ENCODE peak calls at places on chromosomes 16 and 17, in six cellular contexts. O is A549, E is IMR-90, D is HepG2, W is K562, K is GM12878. F is an unnamed sample.

GRCh38 chr17:29180051-29180787 is at the start of gene MYO18A:
- DNase-seq in O (peak), E (peak), D (peak), W (peak), K (no peak), F (peak)

GRCh38 chr16:66904846-66905632 is 13.6 kb downstream of the CDH16 start:
- DNase-seq in O (no peak), E (peak), D (peak), W (no peak), K (no peak), F (peak)

GRCh38 chr17:74045608-74046007 is 157.9 kb upstream of the RPL38 start:
- DNase-seq in O (no peak), E (no peak), D (no peak), W (no peak), K (no peak), F (no peak)

GRCh38 chr16:30837904-30838303 is 50.9 kb upstream of the ZNF629 start:
- DNase-seq in O (no peak), E (peak), D (no peak), W (no peak), K (no peak), F (no peak)

GRCh38 chr16:86928517-86929148 is 350.3 kb downstream of the FOXL1 start:
- DNase-seq in O (no peak), E (no peak), D (no peak), W (no peak), K (no peak), F (no peak)

GRCh38 chr17:9465216-9465921 is 110.3 kb downstream of the STX8 start:
- DNase-seq in O (no peak), E (peak), D (no peak), W (no peak), K (no peak), F (no peak)

GRCh38 chr17:49000943-49001342 is 3.8 kb downstream of the IGF2BP1 start:
- DNase-seq in O (no peak), E (peak), D (no peak), W (no peak), K (no peak), F (no peak)

GRCh38 chr17:19883537-19884215 is 15.9 kb upstream of the ULK2 start:
- DNase-seq in O (no peak), E (peak), D (no peak), W (no peak), K (no peak), F (no peak)

GRCh38 chr17:70132505-70132904 is 36.8 kb upstream of the KCNJ2 start:
- DNase-seq in O (no peak), E (no peak), D (no peak), W (no peak), K (no peak), F (no peak)

GRCh38 chr17:67995568-67996191 is 589 bp downstream of the C17orf58 start:
- DNase-seq in O (peak), E (no peak), D (no peak), W (no peak), K (no peak), F (peak)

GRCh38 chr16:4358831-4359561 is 7.9 kb upstream of the PAM16 start:
- DNase-seq in O (peak), E (no peak), D (peak), W (peak), K (no peak), F (peak)

GRCh38 chr17:78400581-78401240 is 22.3 kb downstream of the PGS1 start:
- DNase-seq in O (no peak), E (no peak), D (no peak), W (no peak), K (no peak), F (no peak)

GRCh38 chr16:86668136-86668535 is 89.8 kb downstream of the FOXL1 start:
- DNase-seq in O (no peak), E (peak), D (no peak), W (no peak), K (no peak), F (no peak)

GRCh38 chr17:60091908-60092331 is 13.2 kb upstream of the HEATR6 start:
- DNase-seq in O (no peak), E (peak), D (no peak), W (no peak), K (no peak), F (no peak)

GRCh38 chr16:89383095-89384003 is 107.0 kb downstream of the ANKRD11 start:
- DNase-seq in O (no peak), E (peak), D (peak), W (peak), K (no peak), F (peak)

GRCh38 chr17:57955183-57955952 is at the start of gene CUEDC1:
- DNase-seq in O (peak), E (peak), D (no peak), W (peak), K (no peak), F (peak)

GRCh38 chr16:46789499-46790414 is 41.2 kb downstream of the C16orf87 start:
- DNase-seq in O (peak), E (peak), D (peak), W (peak), K (peak), F (peak)

GRCh38 chr16:28597692-28598261 is 927 bp upstream of the SULT1A2 start:
- DNase-seq in O (no peak), E (no peak), D (peak), W (peak), K (no peak), F (no peak)

GRCh38 chr16:19929062-19929511 is 44.4 kb upstream of the GPRC5B start:
- DNase-seq in O (no peak), E (no peak), D (no peak), W (no peak), K (no peak), F (peak)

GRCh38 chr17:41417576-41418015 is 6.8 kb downstream of the KRT37 start:
- DNase-seq in O (peak), E (peak), D (peak), W (peak), K (no peak), F (peak)

GRCh38 chr16:2429771-2430663 is 770 bp downstream of the CCNF start:
- DNase-seq in O (peak), E (peak), D (peak), W (no peak), K (no peak), F (peak)

GRCh38 chr16:29877266-29877961 is 14.4 kb upstream of the CDIPT start:
- DNase-seq in O (peak), E (peak), D (no peak), W (peak), K (peak), F (peak)

GRCh38 chr16:24070851-24071250 is 185.3 kb upstream of the CACNG3 start:
- DNase-seq in O (peak), E (peak), D (peak), W (peak), K (peak), F (peak)

GRCh38 chr16:56357291-56357764 is 68.0 kb downstream of the AMFR start:
- DNase-seq in O (no peak), E (peak), D (no peak), W (no peak), K (no peak), F (peak)

DNA sequence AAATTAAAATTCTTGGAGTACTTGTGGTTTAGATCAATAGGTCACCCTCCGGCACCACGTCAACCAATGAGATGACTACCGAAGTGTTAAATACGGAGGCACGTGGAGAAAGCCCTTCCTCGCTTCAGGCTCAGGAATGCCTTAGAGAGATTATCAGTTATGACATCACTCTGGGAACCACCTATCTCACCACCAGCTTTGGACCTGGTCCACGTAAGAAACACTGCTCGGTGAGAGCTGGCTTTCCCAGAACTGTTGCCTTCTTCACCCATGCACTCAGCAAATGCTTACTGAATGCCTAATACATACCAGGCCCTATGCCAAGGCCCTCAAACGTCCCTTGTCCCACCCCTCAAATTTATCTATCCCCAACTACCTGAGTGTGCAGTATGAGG is 71.3 kb downstream of the SMG6 start:
- DNase-seq in O (no peak), E (peak), D (no peak), W (no peak), K (no peak), F (no peak)
- TF ChIP-seq SMC3 in O (no peak), E (no peak), D (no peak), W (no peak), K (no peak), F (no peak)

DNA sequence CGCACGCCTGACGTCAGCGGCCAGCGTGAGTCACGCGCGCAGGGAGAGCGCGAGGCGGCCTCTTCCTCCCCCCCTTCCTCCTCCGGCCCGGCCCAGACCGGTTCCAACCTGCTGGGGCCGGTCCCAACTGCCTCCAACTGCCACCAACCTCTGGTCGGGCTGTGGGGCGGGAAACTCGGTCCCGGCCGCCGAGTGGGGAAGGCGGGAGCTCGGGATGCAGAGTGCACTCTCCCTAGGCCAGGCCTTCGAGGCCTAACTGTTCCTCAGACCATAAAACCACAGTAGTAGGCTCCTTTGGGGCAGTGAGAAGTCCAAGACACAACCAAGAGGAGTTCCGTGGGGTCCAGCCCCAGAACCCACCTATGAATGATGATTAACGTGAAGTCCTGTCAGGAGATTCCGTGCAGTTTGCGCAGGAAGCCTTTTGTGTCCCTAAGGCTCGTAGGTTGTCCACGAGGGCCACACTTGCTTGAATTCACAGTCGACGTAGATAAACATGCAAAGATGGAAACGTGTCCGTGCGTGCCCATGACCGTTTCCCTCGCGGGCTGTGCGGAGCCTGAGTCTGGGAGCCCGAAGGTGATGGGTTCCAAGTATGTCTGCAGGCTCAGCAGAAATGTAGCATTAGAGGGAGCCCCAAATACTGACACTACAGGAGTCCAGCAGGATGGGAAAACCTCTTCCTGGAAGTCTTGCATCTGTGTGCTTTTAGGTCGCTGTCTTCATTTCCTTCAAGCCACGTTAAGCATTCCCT is 587 bp downstream of the UNK start:
- DNase-seq in O (peak), E (peak), D (peak), W (peak), K (peak), F (peak)
- TF ChIP-seq SMC3 in O (no peak), E (no peak), D (no peak), W (peak), K (no peak), F (no peak)

GRCh38 chr16:62079236-62079635 is 43.0 kb upstream of the CDH8 start:
- DNase-seq in O (no peak), E (no peak), D (no peak), W (no peak), K (no peak), F (no peak)

DNA sequence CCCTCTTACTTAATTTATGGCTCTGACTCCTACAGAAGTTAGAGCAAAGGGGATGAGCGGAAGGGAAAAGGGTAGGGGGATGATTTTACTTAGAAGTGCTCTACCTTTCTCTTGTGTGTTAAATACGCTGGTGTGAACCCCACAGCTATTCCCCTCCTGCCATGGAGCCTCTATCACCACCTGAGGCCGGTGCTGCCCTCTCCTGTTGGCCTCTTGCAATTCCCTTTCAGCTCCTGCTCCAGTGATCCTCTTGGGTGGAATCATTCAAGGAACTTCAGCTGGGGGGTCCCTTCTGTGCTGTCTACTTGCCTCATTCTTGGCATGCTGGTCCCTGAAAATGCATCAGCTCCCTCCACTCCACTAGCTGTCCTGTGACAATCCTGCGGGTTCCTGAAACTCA is 41.8 kb upstream of the CDH8 start:
- DNase-seq in O (no peak), E (no peak), D (no peak), W (no peak), K (no peak), F (peak)
- TF ChIP-seq SMC3 in O (no peak), E (no peak), D (peak), W (no peak), K (peak), F (no peak)

GRCh38 chr17:4032738-4033137 is 68.5 kb upstream of the ATP2A3 start:
- DNase-seq in O (no peak), E (no peak), D (no peak), W (no peak), K (no peak), F (no peak)
- TF ChIP-seq SMC3 in O (no peak), E (no peak), D (no peak), W (no peak), K (no peak), F (no peak)

GRCh38 chr17:76909971-76910760 is 42.0 kb downstream of the MGAT5B start:
- DNase-seq in O (peak), E (peak), D (peak), W (peak), K (no peak), F (no peak)
- TF ChIP-seq SMC3 in O (no peak), E (no peak), D (no peak), W (no peak), K (no peak), F (no peak)

GRCh38 chr16:68083861-68084503 is 1.2 kb upstream of the NFATC3 start:
- DNase-seq in O (no peak), E (peak), D (peak), W (no peak), K (no peak), F (no peak)
- TF ChIP-seq SMC3 in O (no peak), E (no peak), D (no peak), W (no peak), K (no peak), F (no peak)

DNA sequence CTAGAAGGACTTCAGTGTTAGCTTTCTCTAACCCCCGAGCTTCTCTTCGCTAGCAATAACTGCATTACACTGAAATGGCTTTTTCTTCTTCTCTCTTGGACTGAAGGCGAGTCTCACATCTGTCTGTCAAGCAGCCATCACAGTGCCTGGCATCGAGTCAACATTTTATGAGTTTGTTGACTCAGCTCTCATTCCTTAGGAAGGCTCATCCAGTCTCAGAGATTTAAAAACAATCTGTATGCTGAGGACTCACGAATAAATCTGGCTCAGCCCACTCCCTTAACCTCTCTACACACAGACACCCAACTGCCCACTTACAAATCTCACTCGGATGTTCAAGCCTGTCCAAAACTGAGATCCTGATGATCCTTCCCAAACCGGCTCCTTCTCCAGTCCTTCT is 93.0 kb downstream of the ASIC2 start:
- DNase-seq in O (no peak), E (peak), D (no peak), W (no peak), K (no peak), F (no peak)
- TF ChIP-seq SMC3 in O (no peak), E (no peak), D (no peak), W (no peak), K (no peak), F (no peak)

GRCh38 chr17:3917391-3917931 is 1.2 kb upstream of the P2RX1 start:
- DNase-seq in O (no peak), E (peak), D (no peak), W (peak), K (no peak), F (peak)
- TF ChIP-seq SMC3 in O (no peak), E (no peak), D (no peak), W (no peak), K (no peak), F (no peak)

DNA sequence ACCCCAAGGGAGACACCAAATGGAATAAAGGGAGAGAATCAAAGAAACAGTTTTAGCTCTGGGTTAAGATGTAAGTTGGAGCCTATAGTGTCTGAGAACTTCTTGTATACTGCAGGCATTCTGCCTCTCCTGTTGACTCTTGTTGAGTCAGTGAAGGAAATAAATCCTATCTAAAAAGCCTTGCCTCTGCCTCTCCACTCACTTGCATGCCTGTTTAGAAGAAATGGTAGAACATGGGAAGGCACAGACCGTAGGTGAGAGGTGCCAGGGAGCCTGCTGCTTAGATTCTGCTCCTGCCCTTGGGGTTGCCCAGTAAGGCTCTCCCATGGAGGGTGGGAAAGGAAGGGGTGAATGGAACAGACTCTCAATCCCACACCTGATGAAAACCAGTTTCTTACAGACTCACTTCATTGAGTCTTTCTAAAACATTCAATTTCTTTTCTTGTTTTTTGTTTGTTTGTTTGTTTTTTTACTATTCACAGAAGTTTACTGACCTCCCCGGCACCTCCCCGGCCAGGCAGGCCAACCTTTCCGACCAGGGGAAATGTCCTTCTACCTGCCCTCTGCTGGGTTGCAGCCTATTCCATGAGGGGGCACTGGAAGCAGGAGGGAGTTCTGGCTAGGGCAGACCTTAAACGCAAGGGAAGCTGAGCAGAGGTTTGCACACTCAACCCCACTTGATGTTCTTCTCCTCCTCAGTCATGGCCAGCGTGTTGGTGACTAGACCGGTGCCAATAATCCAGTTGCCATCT is 211.7 kb upstream of the WSB1 start:
- DNase-seq in O (no peak), E (no peak), D (no peak), W (no peak), K (no peak), F (no peak)
- TF ChIP-seq SMC3 in O (no peak), E (no peak), D (no peak), W (no peak), K (no peak), F (no peak)

DNA sequence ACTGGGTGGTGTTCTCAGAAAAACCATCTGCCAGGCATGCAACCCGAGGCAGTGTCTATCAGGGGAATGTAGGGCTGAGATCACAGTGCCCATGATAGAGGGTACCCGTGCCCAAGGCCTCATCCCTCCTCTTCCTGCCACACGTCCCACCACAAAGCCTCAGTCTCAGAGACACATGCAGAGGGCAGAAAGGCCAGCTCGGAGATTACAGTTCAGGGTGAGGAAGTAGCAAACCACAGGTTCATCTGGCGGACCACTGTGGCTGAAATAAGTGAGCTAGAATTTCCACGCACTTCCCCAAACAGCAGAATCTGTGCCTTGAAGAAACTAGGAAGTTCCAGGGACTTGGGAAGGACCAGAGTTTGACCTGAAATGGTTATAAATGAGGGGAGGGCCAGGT is 33.8 kb downstream of the GINS3 start:
- DNase-seq in O (no peak), E (no peak), D (no peak), W (no peak), K (peak), F (no peak)
- TF ChIP-seq SMC3 in O (no peak), E (no peak), D (no peak), W (no peak), K (no peak), F (no peak)